ENCODE peak calls at places on chromosomes 5 and 9, in five cellular contexts. W is adrenal gland, O is substantia nigra, G is NCI-H1436, Y is esophagus muscularis mucosa. M is an unnamed sample.

GRCh38 chr5:122967085-122967484 is 69.4 kb downstream of the PPIC start:
- DNase-seq in W (no peak), Y (no peak), G (no peak), O (no peak), M (no peak)

GRCh38 chr5:155128786-155129512 is 115.4 kb downstream of the KIF4B start:
- DNase-seq in Y (no peak), O (no peak), W (peak), G (no peak), M (no peak)

GRCh38 chr5:88984040-88984439 is 101.1 kb upstream of the MEF2C start:
- DNase-seq in Y (no peak), W (no peak), G (no peak), O (no peak), M (no peak)

GRCh38 chr5:180688326-180689070 is 39.1 kb upstream of the FLT4 start:
- DNase-seq in O (no peak), W (no peak), Y (no peak), G (no peak), M (no peak)

GRCh38 chr5:6875376-6875775 is 162.1 kb downstream of the TENT4A start:
- DNase-seq in O (no peak), W (no peak), Y (peak), G (no peak), M (no peak)

GRCh38 chr9:6498982-6499381 is 86.0 kb downstream of the UHRF2 start:
- DNase-seq in G (no peak), O (no peak), W (no peak), Y (no peak), M (no peak)

GRCh38 chr9:124844291-124844690 is 9.0 kb upstream of the WDR38 start:
- DNase-seq in Y (no peak), O (no peak), G (no peak), W (no peak), M (no peak)

GRCh38 chr5:138632900-138633489 is 57.8 kb upstream of the HSPA9 start:
- DNase-seq in O (peak), G (no peak), Y (no peak), W (peak), M (no peak)

GRCh38 chr5:54905942-54906537 is 79.4 kb downstream of the ESM1 start:
- DNase-seq in W (peak), O (peak), G (no peak), Y (peak), M (no peak)

GRCh38 chr5:143946821-143947220 is 134.9 kb downstream of the HMHB1 start:
- DNase-seq in O (no peak), G (no peak), W (no peak), Y (no peak), M (no peak)

GRCh38 chr9:32755730-32756129 is 27.6 kb upstream of the TMEM215 start:
- DNase-seq in W (no peak), G (no peak), Y (no peak), O (no peak), M (no peak)

GRCh38 chr9:127942152-127943010 is 4.7 kb upstream of the DPM2 start:
- DNase-seq in G (peak), O (peak), Y (no peak), W (peak), M (peak)

GRCh38 chr5:75886706-75887105 is 169.5 kb upstream of the POC5 start:
- DNase-seq in Y (no peak), W (no peak), O (no peak), G (no peak), M (no peak)

GRCh38 chr5:94326579-94326978 is 291.8 kb downstream of the KIAA0825 start:
- DNase-seq in O (no peak), W (no peak), Y (no peak), G (no peak), M (no peak)

GRCh38 chr9:79568337-79569084 is 3.3 kb upstream of the TLE4 start:
- DNase-seq in G (no peak), W (no peak), Y (peak), O (no peak), M (no peak)

GRCh38 chr5:142397178-142397577 is 72.4 kb upstream of the SPRY4 start:
- DNase-seq in G (no peak), Y (no peak), O (no peak), W (no peak), M (no peak)

M was measured in NCI-H2227 treated with DMSO at 0.1 percent for 48 hours.